ENCODE peak calls at places on chromosomes 4 and X, in five cellular contexts. J is germinal center; T is ACHN; G is effector memory CD4-positive, alpha-beta T cell; X is Right ventricle myocardium superior. V is an unnamed sample.

GRCh38 chr4:148883891-148884290 is 441.7 kb upstream of the NR3C2 start:
- DNase-seq in J (no peak), G (no peak), X (no peak), T (no peak), V (no peak)

GRCh38 chr4:58732973-58733372 is 1622.8 kb upstream of the IGFBP7 start:
- DNase-seq in T (peak), G (no peak), X (no peak), J (no peak), V (no peak)

GRCh38 chr4:87427518-87427868 is 5.1 kb downstream of the NUDT9 start:
- DNase-seq in J (no peak), X (no peak), G (no peak), T (no peak), V (no peak)

GRCh38 chrX:23900220-23900797 is 7.4 kb downstream of the APOO start:
- DNase-seq in J (no peak), X (no peak), G (no peak), T (no peak), V (no peak)

GRCh38 chr4:33160126-33160525 is 2440.0 kb downstream of the PCDH7 start:
- DNase-seq in X (no peak), G (no peak), J (no peak), T (peak), V (no peak)

GRCh38 chrX:78139160-78140123 is at the start of gene TAF9B:
- DNase-seq in X (peak), T (peak), G (peak), J (peak), V (peak)

GRCh38 chr4:67087897-67088296 is 457.4 kb downstream of the CENPC start:
- DNase-seq in G (peak), X (no peak), T (peak), J (peak), V (peak)

GRCh38 chr4:114200026-114200425 is 220.6 kb upstream of the ARSJ start:
- DNase-seq in J (no peak), T (no peak), G (no peak), X (no peak), V (no peak)

GRCh38 chr4:52841707-52842456 is 20.2 kb upstream of the RASL11B start:
- DNase-seq in T (no peak), X (peak), G (no peak), J (no peak), V (no peak)

GRCh38 chr4:104444685-104445084 is 50.0 kb downstream of the CXXC4 start:
- DNase-seq in G (no peak), X (no peak), T (no peak), J (no peak), V (no peak)

GRCh38 chr4:89162486-89162885 is 51.2 kb downstream of the TIGD2 start:
- DNase-seq in G (no peak), T (no peak), J (no peak), X (no peak), V (no peak)

GRCh38 chr4:77579406-77580076 is 26.1 kb upstream of the CXCL13 start:
- DNase-seq in J (no peak), G (no peak), T (peak), X (no peak), V (no peak)